ENCODE peak calls at places on chromosome 15, in five cellular contexts. K, F, P, E and D are unnamed samples.

GRCh38 chr15:80778964-80779657 is at the start of gene CEMIP:
- DNase-seq in K (peak), F (peak), P (peak), E (peak), D (peak)

GRCh38 chr15:52943746-52944145 is 153.6 kb upstream of the ONECUT1 start:
- DNase-seq in K (no peak), F (no peak), P (no peak), E (no peak), D (no peak)

GRCh38 chr15:95804484-95804883 is 526.0 kb upstream of the NR2F2 start:
- DNase-seq in K (no peak), F (no peak), P (no peak), E (no peak), D (no peak)

GRCh38 chr15:58307313-58307961 is 124.4 kb upstream of the LIPC start:
- DNase-seq in K (no peak), F (peak), P (no peak), E (no peak), D (peak)

GRCh38 chr15:40372966-40373365 is 9.6 kb upstream of the KNSTRN start:
- DNase-seq in K (no peak), F (no peak), P (no peak), E (no peak), D (no peak)

GRCh38 chr15:73518180-73518862 is 75.4 kb downstream of the REC114 start:
- DNase-seq in K (no peak), F (no peak), P (no peak), E (no peak), D (no peak)

GRCh38 chr15:58260186-58260910 is 122.2 kb downstream of the AQP9 start:
- DNase-seq in K (no peak), F (peak), P (no peak), E (no peak), D (no peak)

GRCh38 chr15:37095197-37095992 is 5.0 kb downstream of the MEIS2 start:
- DNase-seq in K (no peak), F (no peak), P (peak), E (no peak), D (no peak)

GRCh38 chr15:35358824-35359223 is 187.1 kb downstream of the DPH6 start:
- DNase-seq in K (no peak), F (no peak), P (no peak), E (no peak), D (no peak)

GRCh38 chr15:70033109-70033508 is 64.6 kb downstream of the TLE3 start:
- DNase-seq in K (no peak), F (no peak), P (no peak), E (no peak), D (no peak)

GRCh38 chr15:50134524-50135024 is 15.5 kb upstream of the ATP8B4 start:
- DNase-seq in K (no peak), F (peak), P (no peak), E (no peak), D (no peak)

GRCh38 chr15:61889706-61890105 is 170.5 kb downstream of the VPS13C start:
- DNase-seq in K (no peak), F (no peak), P (no peak), E (no peak), D (no peak)

GRCh38 chr15:41922353-41922752 is 28.5 kb upstream of the SPTBN5 start:
- DNase-seq in K (no peak), F (no peak), P (no peak), E (peak), D (no peak)

GRCh38 chr15:97893988-97894387 is 66.5 kb upstream of the ARRDC4 start:
- DNase-seq in K (no peak), F (no peak), P (no peak), E (no peak), D (no peak)

GRCh38 chr15:70530503-70530902 is 232.9 kb downstream of the UACA start:
- DNase-seq in K (no peak), F (no peak), P (no peak), E (no peak), D (no peak)

GRCh38 chr15:36608166-36608565 is 28.7 kb downstream of the CDIN1 start:
- DNase-seq in K (no peak), F (no peak), P (no peak), E (no peak), D (no peak)

GRCh38 chr15:88835119-88835518 is 31.9 kb downstream of the ACAN start:
- DNase-seq in K (no peak), F (peak), P (no peak), E (no peak), D (peak)

GRCh38 chr15:78673476-78673875 is 32.5 kb upstream of the CHRNB4 start:
- DNase-seq in K (no peak), F (no peak), P (peak), E (no peak), D (no peak)

GRCh38 chr15:86061581-86061980 is 18.1 kb upstream of the AGBL1 start:
- DNase-seq in K (peak), F (no peak), P (no peak), E (no peak), D (no peak)

GRCh38 chr15:101536875-101537405 is 47.4 kb upstream of the PCSK6 start:
- DNase-seq in K (no peak), F (no peak), P (no peak), E (no peak), D (no peak)

GRCh38 chr15:63826513-63826912 is 7.2 kb downstream of the HERC1 start:
- DNase-seq in K (no peak), F (peak), P (no peak), E (peak), D (peak)
- TF ChIP-seq CTCF in K (peak), F (peak), P (peak), E (no peak), D (peak)

DNA sequence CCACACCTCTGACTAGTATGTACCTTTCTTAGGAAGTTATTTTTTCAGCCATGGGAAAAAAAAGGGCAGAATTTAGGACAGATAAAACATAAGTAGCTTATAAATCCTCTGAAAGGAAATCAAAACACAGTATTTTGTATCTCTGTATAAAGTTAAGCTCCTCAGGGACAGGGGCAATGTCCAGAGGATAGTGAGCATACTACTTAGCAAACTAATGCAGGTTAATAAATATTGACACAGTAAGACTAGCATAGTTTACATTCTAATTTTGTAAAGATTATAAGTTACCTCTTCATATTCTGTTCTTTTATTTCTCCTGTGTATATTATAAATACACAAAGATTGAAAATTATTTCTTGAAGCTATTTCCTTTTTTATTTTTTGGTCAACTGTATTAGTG is 2.1 kb downstream of the UBE3A start:
- DNase-seq in K (no peak), F (no peak), P (no peak), E (no peak), D (no peak)
- H3K4me3 ChIP-seq in K (peak), F (peak), P (peak), E (no peak), D (no peak)

DNA sequence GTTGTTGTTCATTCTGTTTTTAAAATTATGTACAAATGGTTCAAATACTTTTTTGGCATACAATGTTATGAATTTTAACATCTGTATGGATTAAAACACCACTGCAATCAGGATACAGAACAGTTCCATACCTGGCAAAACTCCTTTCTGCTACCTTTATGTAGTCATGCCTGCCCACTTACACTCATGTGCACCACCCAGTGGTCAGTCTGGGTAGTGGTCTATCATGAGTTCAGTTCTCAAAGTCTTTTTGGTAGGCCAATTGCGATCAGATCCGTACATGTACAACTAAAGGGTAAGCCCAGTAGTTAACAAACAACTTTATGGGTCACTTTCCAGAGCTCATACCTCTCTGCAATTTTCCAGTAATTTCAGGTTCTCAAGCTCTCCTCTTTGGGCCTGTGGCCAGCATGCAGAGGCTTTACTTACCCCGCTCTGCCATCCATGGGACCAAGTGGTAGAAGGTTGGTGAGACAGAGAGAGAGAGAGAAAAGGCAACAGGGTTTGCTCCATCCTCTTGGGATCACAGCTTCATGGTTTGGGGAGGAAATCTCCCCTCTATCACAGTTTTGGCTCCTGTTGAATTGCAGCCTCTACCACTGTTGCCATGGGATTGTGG is 63.9 kb upstream of the FAM98B start:
- DNase-seq in K (peak), F (peak), P (peak), E (peak), D (no peak)
- TF ChIP-seq CTCF in K (peak), F (peak), P (peak), E (peak), D (peak)

GRCh38 chr15:74776851-74777768 is 4.8 kb upstream of the CSK start:
- DNase-seq in K (no peak), F (no peak), P (peak), E (peak), D (no peak)

GRCh38 chr15:74773329-74773728 is 8.6 kb upstream of the CSK start:
- DNase-seq in K (no peak), F (no peak), P (no peak), E (no peak), D (no peak)

GRCh38 chr15:74775894-74776293 is 6.0 kb upstream of the CSK start:
- DNase-seq in K (no peak), F (no peak), P (no peak), E (no peak), D (no peak)

GRCh38 chr15:74775132-74775562 is 6.7 kb upstream of the CSK start:
- DNase-seq in K (no peak), F (no peak), P (no peak), E (no peak), D (no peak)

GRCh38 chr15:74773731-74774252 is 8.1 kb upstream of the CSK start:
- DNase-seq in K (no peak), F (no peak), P (no peak), E (no peak), D (no peak)
- H3K4me3 ChIP-seq in K (no peak), F (no peak), P (no peak), E (no peak), D (no peak)

GRCh38 chr15:90412356-90413194 is 24.5 kb downstream of the IQGAP1 start:
- DNase-seq in K (no peak), F (peak), P (no peak), E (peak), D (peak)

GRCh38 chr15:90413411-90414379 is 25.7 kb downstream of the IQGAP1 start:
- DNase-seq in K (no peak), F (peak), P (no peak), E (no peak), D (no peak)

GRCh38 chr15:90418627-90419026 is 30.6 kb downstream of the IQGAP1 start:
- DNase-seq in K (no peak), F (no peak), P (no peak), E (no peak), D (no peak)

GRCh38 chr15:90411176-90411575 is 23.1 kb downstream of the IQGAP1 start:
- DNase-seq in K (no peak), F (no peak), P (no peak), E (no peak), D (no peak)

DNA sequence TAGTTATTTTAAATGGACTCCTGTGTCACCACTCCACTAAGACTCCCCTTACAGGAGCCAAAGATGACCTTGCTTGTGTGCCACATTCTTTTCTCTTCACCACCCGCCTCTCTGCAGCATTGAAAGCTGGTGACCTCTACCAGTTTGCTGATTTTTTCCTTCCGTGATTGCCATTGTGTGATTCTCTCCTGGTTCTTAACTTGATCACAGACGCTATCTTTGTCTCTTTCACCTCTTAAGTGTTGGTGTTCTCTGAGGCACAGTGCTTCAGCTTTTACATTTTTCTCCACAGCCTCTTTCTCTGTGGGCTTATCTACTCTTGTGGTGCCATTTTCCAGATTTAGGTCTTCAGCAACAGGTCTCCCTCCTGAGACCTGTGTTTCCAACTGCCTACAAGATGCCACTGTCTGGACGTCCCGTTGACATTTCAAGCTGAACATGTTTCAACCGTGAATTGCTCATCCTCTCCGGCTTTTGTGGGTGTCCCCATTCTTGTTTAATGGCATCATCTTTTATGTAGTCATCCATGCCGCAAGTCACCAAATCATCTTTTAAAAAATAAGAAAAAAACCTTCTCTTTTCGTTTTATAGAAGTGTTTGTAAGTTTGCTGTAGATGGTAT is 26.5 kb downstream of the IQGAP1 start:
- DNase-seq in K (no peak), F (peak), P (no peak), E (no peak), D (no peak)
- TF ChIP-seq CTCF in K (no peak), F (no peak), P (no peak), E (no peak), D (no peak)

GRCh38 chr15:84601555-84601838 is 688 bp downstream of the ZSCAN2 start:
- DNase-seq in K (no peak), F (no peak), P (no peak), E (no peak), D (no peak)
- H3K4me3 ChIP-seq in K (peak), F (peak), P (peak), E (no peak), D (peak)

DNA sequence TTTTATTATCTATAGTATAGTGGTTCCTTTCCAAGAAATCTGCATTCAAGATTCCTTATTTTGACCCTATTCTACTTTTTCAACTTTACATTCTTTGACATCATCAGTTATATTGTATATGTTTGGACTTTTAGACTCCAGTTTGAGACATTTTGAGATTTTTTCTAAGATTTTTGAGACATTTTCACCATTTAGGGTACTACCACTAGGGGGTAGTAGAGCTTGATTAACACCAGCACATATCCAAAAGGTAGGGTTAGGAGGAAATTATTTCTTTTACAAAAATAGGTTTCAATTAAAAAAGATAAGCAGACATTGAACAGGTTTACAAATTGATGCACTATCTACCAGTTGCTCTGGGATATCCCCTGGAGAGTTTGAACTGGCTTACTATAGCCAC is 262.5 kb downstream of the SCAPER start:
- DNase-seq in K (no peak), F (peak), P (no peak), E (no peak), D (no peak)
- TF ChIP-seq CTCF in K (peak), F (peak), P (peak), E (peak), D (peak)